ENCODE peak calls at places on chromosomes 1 and 21, in nine cellular contexts. S is endodermal cell, P is fibroblast of pulmonary artery, R is progenitor cell of endocrine pancreas, A is esophagus squamous epithelium, L is gastrocnemius medialis, B is transverse colon, N is heart right ventricle, Z is lung. D is an unnamed sample.

GRCh38 chr1:53281180-53281579 is 42.9 kb upstream of the MAGOH start:
- DNase-seq in S (no peak), P (no peak), R (no peak), A (no peak), L (no peak), B (no peak), N (no peak), Z (no peak), D (no peak)

GRCh38 chr1:238060046-238060445 is 169.3 kb upstream of the ZP4 start:
- DNase-seq in S (no peak), P (no peak), R (no peak), A (no peak), L (no peak), B (no peak), N (no peak), Z (no peak), D (no peak)

GRCh38 chr1:2106681-2107405 is 56.6 kb downstream of the PRKCZ start:
- DNase-seq in S (no peak), P (no peak), R (no peak), A (no peak), L (no peak), B (no peak), N (peak), Z (no peak), D (peak)

GRCh38 chr1:203282720-203283542 is 22.4 kb upstream of the BTG2 start:
- DNase-seq in S (no peak), P (no peak), R (no peak), A (no peak), L (no peak), B (no peak), N (no peak), Z (no peak), D (no peak)

GRCh38 chr1:39987869-39988268 is 32.9 kb downstream of the MFSD2A start:
- DNase-seq in S (peak), P (peak), R (no peak), A (no peak), L (no peak), B (no peak), N (no peak), Z (no peak), D (no peak)

GRCh38 chr1:68185743-68186142 is 46.6 kb downstream of the WLS start:
- DNase-seq in S (no peak), P (no peak), R (no peak), A (no peak), L (no peak), B (peak), N (no peak), Z (no peak), D (no peak)

GRCh38 chr1:228334226-228334935 is 72.3 kb downstream of the TRIM11 start:
- DNase-seq in S (peak), P (no peak), R (no peak), A (no peak), L (no peak), B (peak), N (peak), Z (no peak), D (no peak)

GRCh38 chr1:9842073-9842711 is 18.4 kb upstream of the CLSTN1 start:
- DNase-seq in S (no peak), P (no peak), R (no peak), A (no peak), L (no peak), B (no peak), N (no peak), Z (no peak), D (peak)

GRCh38 chr1:117011334-117011733 is 9.8 kb downstream of the CD101 start:
- DNase-seq in S (no peak), P (no peak), R (no peak), A (no peak), L (no peak), B (no peak), N (no peak), Z (no peak), D (no peak)

GRCh38 chr1:3598051-3598471 is 13.2 kb downstream of the MEGF6 start:
- DNase-seq in S (peak), P (peak), R (no peak), A (no peak), L (no peak), B (no peak), N (peak), Z (peak), D (no peak)

GRCh38 chr1:200867018-200867811 is 5.6 kb upstream of the GPR25 start:
- DNase-seq in S (no peak), P (no peak), R (no peak), A (no peak), L (peak), B (no peak), N (no peak), Z (no peak), D (no peak)

GRCh38 chr1:154006136-154006535 is 15.6 kb downstream of the RPS27 start:
- DNase-seq in S (no peak), P (peak), R (no peak), A (no peak), L (no peak), B (no peak), N (no peak), Z (no peak), D (no peak)

GRCh38 chr1:63617450-63617849 is 24.2 kb downstream of the PGM1 start:
- DNase-seq in S (no peak), P (no peak), R (no peak), A (no peak), L (no peak), B (no peak), N (no peak), Z (no peak), D (no peak)

GRCh38 chr1:32715901-32716311 is 13.3 kb upstream of the SYNC start:
- DNase-seq in S (peak), P (no peak), R (no peak), A (no peak), L (no peak), B (no peak), N (no peak), Z (no peak), D (no peak)

GRCh38 chr1:172533511-172534116 is 664 bp downstream of the SUCO start:
- DNase-seq in S (peak), P (peak), R (no peak), A (peak), L (no peak), B (no peak), N (no peak), Z (peak), D (no peak)

GRCh38 chr1:203082571-203083462 is 3.0 kb downstream of the MYOG start:
- DNase-seq in S (peak), P (no peak), R (no peak), A (no peak), L (no peak), B (no peak), N (no peak), Z (no peak), D (peak)

GRCh38 chr21:42724226-42724920 is 71.0 kb downstream of the PDE9A start:
- DNase-seq in S (no peak), P (peak), R (no peak), A (no peak), L (no peak), B (peak), N (no peak), Z (no peak), D (no peak)

GRCh38 chr1:7707527-7707926 is 63.6 kb upstream of the VAMP3 start:
- DNase-seq in S (no peak), P (no peak), R (no peak), A (no peak), L (no peak), B (no peak), N (no peak), Z (no peak), D (no peak)

GRCh38 chr1:202810615-202811295 is at the start of gene PCAT6:
- DNase-seq in S (peak), P (peak), R (peak), A (peak), L (peak), B (peak), N (peak), Z (peak), D (peak)

GRCh38 chr1:38009088-38009840 is 3.3 kb upstream of the UTP11 start:
- DNase-seq in S (peak), P (peak), R (no peak), A (no peak), L (peak), B (no peak), N (no peak), Z (no peak), D (peak)

GRCh38 chr1:43799656-43800629 is 92.6 kb downstream of the ST3GAL3 start:
- DNase-seq in S (no peak), P (peak), R (no peak), A (no peak), L (no peak), B (no peak), N (no peak), Z (no peak), D (no peak)

GRCh38 chr1:42806593-42806992 is 10.3 kb upstream of the ERMAP start:
- DNase-seq in S (no peak), P (no peak), R (no peak), A (no peak), L (no peak), B (no peak), N (no peak), Z (no peak), D (no peak)

GRCh38 chr1:18965206-18966173 is 9.0 kb upstream of the IFFO2 start:
- DNase-seq in S (peak), P (peak), R (no peak), A (no peak), L (no peak), B (no peak), N (no peak), Z (no peak), D (no peak)

GRCh38 chr1:159860456-159860855 is 2.0 kb downstream of the VSIG8 start:
- DNase-seq in S (no peak), P (no peak), R (no peak), A (no peak), L (no peak), B (no peak), N (no peak), Z (no peak), D (no peak)

GRCh38 chr21:43810505-43811261 is 21.3 kb downstream of the RRP1 start:
- DNase-seq in S (peak), P (peak), R (peak), A (no peak), L (peak), B (peak), N (peak), Z (peak), D (peak)

GRCh38 chr1:21674957-21675356 is 5.8 kb upstream of the RAP1GAP start:
- DNase-seq in S (no peak), P (no peak), R (no peak), A (no peak), L (no peak), B (no peak), N (no peak), Z (no peak), D (no peak)

GRCh38 chr1:199811163-199811562 is 216.3 kb upstream of the NR5A2 start:
- DNase-seq in S (no peak), P (no peak), R (no peak), A (no peak), L (no peak), B (no peak), N (no peak), Z (no peak), D (no peak)

GRCh38 chr1:107277022-107277421 is 136.2 kb downstream of the NTNG1 start:
- DNase-seq in S (peak), P (peak), R (peak), A (no peak), L (peak), B (peak), N (no peak), Z (no peak), D (no peak)

DNA sequence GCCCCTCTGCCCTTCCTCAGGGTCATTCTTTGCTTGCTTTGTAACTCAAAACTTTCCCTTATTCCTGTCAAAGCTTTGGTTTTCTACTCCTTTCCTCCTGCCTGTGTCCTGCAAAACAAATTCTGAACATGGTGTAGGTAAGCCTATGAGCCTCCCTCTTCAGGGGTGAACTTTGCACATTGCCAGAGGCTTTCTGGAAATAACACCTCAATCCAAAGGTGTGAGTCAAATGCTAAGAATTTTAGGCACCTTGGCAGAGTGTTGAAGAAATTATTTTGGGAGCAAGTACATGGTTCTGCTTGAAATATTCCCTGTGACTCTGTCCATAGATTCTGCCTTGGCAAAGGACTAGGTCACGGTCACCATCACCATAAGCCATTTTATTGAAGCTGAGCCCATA is 70.0 kb downstream of the PAPPA2 start:
- DNase-seq in S (no peak), P (no peak), R (no peak), A (no peak), L (no peak), B (no peak), N (no peak), Z (no peak), D (no peak)
- TF ChIP-seq CTCF in S (no peak), P (no peak), R (no peak), A (no peak), L (no peak), B (no peak), N (no peak), Z (no peak), D (no peak)

GRCh38 chr1:12244078-12244477 is 14.2 kb downstream of the VPS13D start:
- DNase-seq in S (peak), P (peak), R (no peak), A (no peak), L (no peak), B (no peak), N (no peak), Z (no peak), D (no peak)
- TF ChIP-seq CTCF in S (peak), P (peak), R (peak), A (peak), L (no peak), B (no peak), N (peak), Z (peak), D (peak)

GRCh38 chr1:246537441-246537840 is 28.6 kb downstream of the TFB2M start:
- DNase-seq in S (no peak), P (no peak), R (no peak), A (no peak), L (no peak), B (no peak), N (no peak), Z (no peak), D (no peak)
- TF ChIP-seq CTCF in S (no peak), P (no peak), R (no peak), A (no peak), L (no peak), B (no peak), N (no peak), Z (no peak), D (no peak)

DNA sequence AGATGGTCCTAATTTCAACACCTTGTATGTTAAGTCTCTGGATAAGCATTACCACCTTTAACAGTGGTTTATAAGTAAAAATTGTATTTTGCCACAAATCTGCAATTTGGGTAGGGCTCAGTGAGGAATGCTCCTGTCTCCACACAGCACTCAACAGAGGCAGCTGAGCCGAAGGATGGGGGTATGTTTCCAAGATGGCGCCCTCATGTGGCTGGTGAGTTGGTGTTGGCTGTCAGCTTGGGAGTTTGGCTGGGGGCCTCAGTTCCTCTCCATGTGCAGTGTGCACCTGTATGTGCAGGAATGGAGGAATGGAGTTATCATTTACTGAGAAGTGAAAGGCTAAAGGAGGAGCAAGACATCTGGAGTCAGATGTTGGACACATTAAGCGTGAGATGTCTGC is 136.8 kb downstream of the GABPA start:
- DNase-seq in S (peak), P (no peak), R (no peak), A (no peak), L (no peak), B (no peak), N (no peak), Z (no peak), D (no peak)
- TF ChIP-seq CTCF in S (peak), P (peak), R (no peak), A (no peak), L (no peak), B (no peak), N (no peak), Z (no peak), D (peak)

GRCh38 chr1:34547043-34547674 is 207.7 kb upstream of the GJB5 start:
- DNase-seq in S (peak), P (no peak), R (no peak), A (no peak), L (no peak), B (no peak), N (no peak), Z (no peak), D (no peak)
- TF ChIP-seq CTCF in S (peak), P (no peak), R (peak), A (peak), L (no peak), B (no peak), N (no peak), Z (no peak), D (no peak)

DNA sequence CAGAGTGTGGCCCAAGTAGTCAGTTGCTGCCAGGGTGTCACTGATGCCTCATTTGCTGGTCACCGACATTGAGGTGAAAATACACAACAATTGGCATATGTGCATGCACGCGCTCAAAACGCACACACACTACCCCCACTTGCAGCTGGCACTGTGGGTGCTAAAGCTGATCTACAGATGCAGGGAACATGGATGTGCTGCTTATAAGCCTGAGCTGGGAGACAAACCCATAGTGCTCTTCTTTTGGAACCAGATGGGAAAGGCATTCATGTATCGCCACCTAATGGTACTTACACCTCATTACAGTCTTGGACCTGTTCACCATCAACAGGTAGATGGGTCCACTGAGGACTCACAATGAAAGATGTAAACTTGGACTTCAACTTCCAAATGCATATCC is 70.3 kb upstream of the CAMK1G start:
- DNase-seq in S (peak), P (peak), R (no peak), A (no peak), L (no peak), B (no peak), N (no peak), Z (no peak), D (no peak)
- TF ChIP-seq CTCF in S (peak), P (peak), R (peak), A (peak), L (no peak), B (no peak), N (peak), Z (peak), D (peak)

DNA sequence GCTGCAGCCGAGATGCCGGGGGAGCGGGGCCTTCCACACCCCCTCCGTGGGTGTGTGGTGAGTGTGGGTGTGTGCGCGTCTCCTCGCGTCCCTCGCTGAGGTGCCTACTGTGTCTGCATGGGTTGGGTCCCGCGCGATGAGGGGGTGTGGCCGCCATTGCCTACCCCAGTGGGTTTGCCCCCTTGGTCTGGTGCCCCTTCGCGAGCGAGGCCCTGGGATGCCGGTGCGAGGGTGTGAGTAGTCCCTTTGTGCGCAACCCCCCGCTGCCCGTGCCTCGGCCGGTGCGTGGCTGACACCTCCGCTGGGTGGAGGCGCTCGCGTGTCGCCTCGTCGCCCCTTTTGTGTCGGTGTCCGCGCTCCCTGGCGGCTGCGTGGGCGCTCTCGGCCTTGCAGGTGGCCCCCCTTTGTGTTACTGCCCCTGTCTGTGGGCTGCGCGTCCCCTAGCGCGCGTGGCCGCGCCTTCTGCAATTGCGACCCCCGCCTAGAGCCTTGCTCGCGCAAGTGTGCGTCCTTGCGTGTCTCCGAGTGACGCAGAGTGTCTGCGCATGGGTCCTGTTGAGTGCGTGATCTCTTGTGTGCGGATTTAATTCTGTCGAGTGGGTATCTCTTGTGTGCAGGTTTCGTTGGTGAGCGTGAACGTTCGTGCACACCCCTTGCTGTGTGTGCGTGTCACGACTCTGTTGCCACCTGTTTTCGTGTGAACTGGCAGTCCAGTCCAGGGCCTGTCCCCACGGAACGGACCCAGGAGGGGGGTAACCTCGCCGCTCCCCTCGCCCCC is 552 bp downstream of the TTC3 start:
- DNase-seq in S (no peak), P (peak), R (peak), A (no peak), L (peak), B (peak), N (peak), Z (peak), D (peak)
- TF ChIP-seq CTCF in S (no peak), P (no peak), R (no peak), A (no peak), L (peak), B (no peak), N (no peak), Z (no peak), D (peak)

GRCh38 chr1:151829352-151830046 is 2.1 kb downstream of the RORC start:
- DNase-seq in S (no peak), P (no peak), R (no peak), A (no peak), L (no peak), B (no peak), N (no peak), Z (no peak), D (no peak)
- TF ChIP-seq CTCF in S (no peak), P (no peak), R (no peak), A (no peak), L (no peak), B (no peak), N (no peak), Z (no peak), D (no peak)

GRCh38 chr1:36176151-36176949 is 20.4 kb downstream of the MAP7D1 start:
- DNase-seq in S (peak), P (no peak), R (no peak), A (no peak), L (no peak), B (no peak), N (peak), Z (no peak), D (no peak)
- TF ChIP-seq CTCF in S (peak), P (no peak), R (no peak), A (no peak), L (peak), B (no peak), N (peak), Z (no peak), D (no peak)

D was measured in chondrocyte.